ENCODE peak calls at places on chromosomes 7 and 10, in six cellular contexts. H is IMR-90, T is H1, P is neuronal stem cell, S is mesenchymal stem cell, U is trophoblast cell. Z is an unnamed sample.

GRCh38 chr7:28473567-28474266 is 61.4 kb downstream of the CREB5 start:
- DNase-seq in H (no peak), T (no peak), U (no peak), S (no peak), P (no peak), Z (no peak)

GRCh38 chr10:124303662-124304418 is 114.9 kb downstream of the OAT start:
- DNase-seq in H (no peak), S (no peak), U (no peak), T (no peak), P (no peak), Z (no peak)

GRCh38 chr10:51860257-51860656 is 160.9 kb upstream of the CSTF2T start:
- DNase-seq in U (peak; percentile 7), P (no peak), H (peak; percentile 39), T (no peak), S (peak; percentile 41), Z (no peak)

GRCh38 chr7:38411404-38411803 is 138.0 kb upstream of the TARP start:
- DNase-seq in U (no peak), T (no peak), H (peak; percentile 13), P (no peak), S (no peak), Z (peak; percentile 57)

GRCh38 chr10:24407928-24408327 is 199.0 kb downstream of the KIAA1217 start:
- DNase-seq in S (no peak), U (no peak), T (no peak), H (no peak), P (no peak), Z (no peak)

GRCh38 chr10:125928928-125929585 is 32.7 kb downstream of the FANK1 start:
- DNase-seq in P (no peak), S (no peak), H (no peak), T (no peak), U (no peak), Z (no peak)

GRCh38 chr7:37488163-37488759 is 39.6 kb upstream of the ELMO1 start:
- DNase-seq in U (no peak), S (peak; percentile 13), P (no peak), H (no peak), T (no peak), Z (peak; percentile 62)

GRCh38 chr10:30114871-30115270 is 55.5 kb upstream of the JCAD start:
- DNase-seq in S (no peak), T (no peak), P (no peak), H (peak; percentile 26), U (peak; percentile 9), Z (no peak)

GRCh38 chr7:112616295-112616694 is 135.5 kb downstream of the LSMEM1 start:
- DNase-seq in H (no peak), P (no peak), S (no peak), U (no peak), T (no peak), Z (no peak)

GRCh38 chr7:43679210-43680068 is 49.9 kb downstream of the COA1 start:
- DNase-seq in U (no peak), P (no peak), H (no peak), S (no peak), T (no peak), Z (no peak)

GRCh38 chr7:12570529-12571461 is at the start of gene SCIN:
- DNase-seq in T (peak; percentile 75), S (peak; percentile 52), H (no peak), U (peak; percentile 35), P (no peak), Z (peak; percentile 63)

GRCh38 chr10:35124540-35124939 is 2.1 kb upstream of the CREM start:
- DNase-seq in P (no peak), U (peak; percentile 48), S (no peak), T (no peak), H (no peak), Z (no peak)

GRCh38 chr7:123674399-123675091 is 18.9 kb downstream of the LMOD2 start:
- DNase-seq in P (no peak), U (peak; percentile 64), S (peak; percentile 14), T (no peak), H (peak; percentile 13), Z (no peak)

GRCh38 chr7:47937065-47937687 is 11.1 kb downstream of the PKD1L1 start:
- DNase-seq in U (no peak), T (no peak), H (no peak), P (no peak), S (no peak), Z (no peak)

GRCh38 chr7:87874066-87874465 is 2.1 kb downstream of the SLC25A40 start:
- DNase-seq in U (peak; percentile 7), S (no peak), T (no peak), H (no peak), P (no peak), Z (no peak)

GRCh38 chr10:10361486-10361885 is 656.2 kb upstream of the CELF2 start:
- DNase-seq in U (no peak), H (no peak), S (no peak), T (no peak), P (no peak), Z (peak; percentile 61)

GRCh38 chr10:10658157-10658556 is 359.5 kb upstream of the CELF2 start:
- DNase-seq in S (peak; percentile 65), H (peak; percentile 43), P (no peak), T (no peak), U (no peak), Z (no peak)

GRCh38 chr7:38846280-38846679 is 62.7 kb downstream of the VPS41 start:
- DNase-seq in S (peak; percentile 17), U (peak; percentile 63), T (no peak), P (no peak), H (peak; percentile 78), Z (no peak)

GRCh38 chr7:114405427-114405826 is 9.2 kb upstream of the FOXP2 start:
- DNase-seq in U (peak; percentile 41), H (no peak), P (no peak), T (no peak), S (no peak), Z (no peak)

GRCh38 chr7:4399121-4399520 is 283.0 kb upstream of the FOXK1 start:
- DNase-seq in U (no peak), T (no peak), P (no peak), H (no peak), S (no peak), Z (no peak)

GRCh38 chr10:96651998-96652431 is 65.2 kb upstream of the TM9SF3 start:
- DNase-seq in P (no peak), T (no peak), S (no peak), U (no peak), H (no peak), Z (no peak)

GRCh38 chr10:74140553-74140952 is 10.1 kb downstream of the AP3M1 start:
- DNase-seq in T (no peak), P (no peak), S (no peak), H (no peak), U (no peak), Z (no peak)

GRCh38 chr10:74145133-74145532 is 5.5 kb downstream of the AP3M1 start:
- DNase-seq in T (no peak), P (no peak), S (peak; percentile 77), U (no peak), H (peak; percentile 89), Z (no peak)

GRCh38 chr10:74137992-74138391 is 12.6 kb downstream of the AP3M1 start:
- DNase-seq in P (no peak), H (no peak), T (no peak), U (no peak), S (no peak), Z (no peak)

GRCh38 chr10:74135452-74135851 is 15.2 kb downstream of the AP3M1 start:
- DNase-seq in P (no peak), U (no peak), T (no peak), H (no peak), S (no peak), Z (no peak)

GRCh38 chr10:74139981-74140380 is 10.6 kb downstream of the AP3M1 start:
- DNase-seq in U (no peak), S (no peak), P (no peak), T (no peak), H (no peak), Z (no peak)
- H4K91ac ChIP-seq in U (no peak overlapping the region), S (no peak overlapping the region), P (no peak overlapping the region), T (no peak overlapping the region), H (no peak overlapping the region), Z (no peak overlapping the region)

DNA sequence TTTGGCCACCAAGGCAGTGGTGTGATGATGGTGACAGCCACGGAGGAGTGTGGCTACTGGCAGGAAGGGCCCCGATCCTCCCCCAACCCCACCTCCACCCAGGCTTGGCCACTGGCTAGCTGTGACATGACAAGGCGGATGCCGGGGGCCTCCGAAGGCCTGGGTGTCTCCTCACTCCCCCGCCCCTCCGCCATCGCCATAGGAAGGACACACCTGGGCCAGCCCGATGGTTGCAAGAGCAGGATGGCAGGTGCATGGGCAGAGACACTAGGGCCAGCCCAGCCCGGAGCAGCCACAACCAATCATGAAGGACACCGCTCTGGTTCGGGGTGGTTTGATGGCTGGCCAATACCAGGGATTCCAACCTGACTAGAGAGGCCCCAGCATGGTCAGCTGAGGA is 81.0 kb downstream of the PTPRN2 start:
- DNase-seq in T (no peak), U (no peak), H (no peak), P (no peak), S (no peak), Z (no peak)
- H4K91ac ChIP-seq in T (no peak overlapping the region), U (no peak overlapping the region), H (no peak overlapping the region), P (peak overlapping the region; percentile 59), S (no peak overlapping the region), Z (no peak overlapping the region)

GRCh38 chr10:27530477-27530876 is 26.4 kb downstream of the RAB18 start:
- DNase-seq in P (no peak), H (no peak), U (no peak), S (no peak), T (no peak), Z (no peak)

GRCh38 chr10:27527597-27528295 is 23.6 kb downstream of the RAB18 start:
- DNase-seq in U (no peak), H (no peak), P (no peak), T (no peak), S (no peak), Z (no peak)

GRCh38 chr10:27525819-27526218 is 21.7 kb downstream of the RAB18 start:
- DNase-seq in U (peak; percentile 31), P (no peak), T (no peak), S (peak; percentile 65), H (peak; percentile 47), Z (no peak)

GRCh38 chr10:27529010-27529783 is 25.1 kb downstream of the RAB18 start:
- DNase-seq in P (no peak), T (no peak), H (peak; percentile 31), S (peak; percentile 33), U (no peak), Z (no peak)

GRCh38 chr10:27526242-27526641 is 22.1 kb downstream of the RAB18 start:
- DNase-seq in S (no peak), T (no peak), U (no peak), P (no peak), H (no peak), Z (no peak)
- H4K91ac ChIP-seq in S (no peak overlapping the region), T (no peak overlapping the region), U (no peak overlapping the region), P (no peak overlapping the region), H (no peak overlapping the region), Z (no peak overlapping the region)

GRCh38 chr7:50285259-50285658 is 19.3 kb upstream of the IKZF1 start:
- DNase-seq in S (no peak), H (no peak), U (no peak), T (no peak), P (no peak), Z (no peak)

GRCh38 chr7:50281680-50282445 is 22.7 kb upstream of the IKZF1 start:
- DNase-seq in T (no peak), H (no peak), P (no peak), S (no peak), U (peak; percentile 18), Z (no peak)

GRCh38 chr7:50284296-50284695 is 20.2 kb upstream of the IKZF1 start:
- DNase-seq in T (no peak), P (no peak), U (no peak), S (no peak), H (no peak), Z (no peak)

GRCh38 chr7:50287121-50287520 is 17.4 kb upstream of the IKZF1 start:
- DNase-seq in S (no peak), H (no peak), T (no peak), U (no peak), P (no peak), Z (no peak)

GRCh38 chr7:50283206-50283605 is 21.3 kb upstream of the IKZF1 start:
- DNase-seq in S (no peak), P (no peak), U (peak; percentile 40), T (no peak), H (no peak), Z (no peak)
- H4K91ac ChIP-seq in S (no peak overlapping the region), P (no peak overlapping the region), U (no peak overlapping the region), T (no peak overlapping the region), H (no peak overlapping the region), Z (no peak overlapping the region)